ENCODE peak calls at places on chromosomes 7 and 10, in ten cellular contexts. I is T follicular helper cell; H is activated naive CD4-positive, alpha-beta T cell treated with Interleukin-2 at 50 U/mL for 16 hours; B is esophagus squamous epithelium; S is fibroblast of lung; Q is lung microvascular endothelial cell; Z is occipital lobe; O is stromal cell of bone marrow; J is GDM1; T is activated T-helper 2 cell treated with anti-CD3 and anti-CD28 coated beads, Interferon-gamma antibody, Interleukin-2, Interleukin-4, amounts not matched to agents 10 μg/mL and 5 μg/mL and 100 μg/mL, durations not matched to agents 14 hours and 24 hours and 36 hours. M is an unnamed sample.

GRCh38 chr10:107971411-107971810 is 806.9 kb upstream of the SORCS1 start:
- DNase-seq in I (no peak), Z (no peak), H (no peak), Q (no peak), J (no peak), O (peak; percentile 3), T (no peak), B (no peak), S (peak; percentile 57), M (no peak)

GRCh38 chr7:36658603-36659516 is 65.4 kb downstream of the AOAH start:
- DNase-seq in O (peak; percentile 82), Z (no peak), B (no peak), J (no peak), Q (peak; percentile 38), T (no peak), S (peak; percentile 95), H (no peak), I (no peak), M (peak; percentile 60)

GRCh38 chr7:80135306-80136104 is 874 bp downstream of the GNAI1 start:
- DNase-seq in B (no peak), J (no peak), T (no peak), S (peak; percentile 33), H (no peak), I (no peak), O (no peak), Z (peak; percentile 42), Q (peak; percentile 43), M (no peak)

GRCh38 chr7:132877578-132877977 is 204.3 kb downstream of the CHCHD3 start:
- DNase-seq in Z (no peak), B (no peak), S (no peak), I (no peak), J (no peak), T (no peak), O (no peak), H (no peak), Q (no peak), M (no peak)

GRCh38 chr10:113099431-113100298 is 149.6 kb downstream of the TCF7L2 start:
- DNase-seq in Q (peak; percentile 62), I (no peak), Z (no peak), B (no peak), J (no peak), H (no peak), O (no peak), T (no peak), S (peak; percentile 53), M (no peak)

GRCh38 chr7:117193564-117193963 is 129.3 kb downstream of the WNT2 start:
- DNase-seq in Q (no peak), B (no peak), J (no peak), S (peak; percentile 56), Z (no peak), H (no peak), T (no peak), O (no peak), I (no peak), M (no peak)

GRCh38 chr10:273088-273487 is 137.8 kb downstream of the ZMYND11 start:
- DNase-seq in H (no peak), O (no peak), T (no peak), Q (no peak), Z (no peak), B (no peak), J (no peak), I (no peak), S (no peak), M (no peak)

GRCh38 chr10:88851706-88852105 is at the start of gene ANKRD22:
- DNase-seq in J (peak; percentile 42), B (no peak), S (peak; percentile 57), O (peak; percentile 58), H (no peak), I (no peak), Q (no peak), Z (no peak), T (no peak), M (no peak)

GRCh38 chr7:12884033-12884432 is 196.6 kb downstream of the ARL4A start:
- DNase-seq in J (no peak), Z (no peak), O (no peak), S (peak; percentile 67), T (no peak), H (no peak), Q (no peak), B (no peak), I (no peak), M (no peak)

GRCh38 chr10:110426294-110427153 is 71.2 kb upstream of the DUSP5 start:
- DNase-seq in B (no peak), Q (peak; percentile 59), I (no peak), H (no peak), O (peak; percentile 68), T (no peak), J (no peak), Z (no peak), S (peak; percentile 91), M (no peak)

GRCh38 chr7:1547777-1548437 is 8.1 kb downstream of the TMEM184A start:
- DNase-seq in Q (no peak), Z (no peak), O (no peak), J (no peak), H (no peak), S (no peak), B (no peak), T (no peak), I (no peak), M (no peak)

GRCh38 chr10:95430231-95430951 is 130.8 kb downstream of the SORBS1 start:
- DNase-seq in S (peak; percentile 45), J (peak; percentile 32), Z (peak; percentile 34), B (no peak), H (peak; percentile 34), T (peak; percentile 23), Q (peak; percentile 71), I (peak; percentile 6), O (no peak), M (no peak)

GRCh38 chr10:79027147-79028055 is 41.4 kb upstream of the ZMIZ1 start:
- DNase-seq in S (no peak), H (peak; percentile 46), Q (no peak), T (no peak), Z (no peak), B (no peak), J (no peak), O (no peak), I (no peak), M (no peak)

GRCh38 chr7:143331179-143331825 is 15.4 kb downstream of the CLCN1 start:
- DNase-seq in B (no peak), J (peak; percentile 36), T (no peak), Q (peak; percentile 70), S (peak; percentile 90), Z (no peak), H (no peak), O (peak; percentile 96), I (no peak), M (peak; percentile 35)

GRCh38 chr10:4068255-4069028 is 283.4 kb upstream of the KLF6 start:
- DNase-seq in I (no peak), T (no peak), O (no peak), H (no peak), J (no peak), Q (no peak), Z (no peak), B (no peak), S (no peak), M (no peak)

GRCh38 chr10:53904506-53905241 is 896.4 kb downstream of the PCDH15 start:
- DNase-seq in S (no peak), I (no peak), Z (no peak), T (no peak), H (no peak), B (no peak), O (no peak), J (no peak), Q (no peak), M (no peak)

GRCh38 chr10:96642973-96643372 is 56.2 kb upstream of the TM9SF3 start:
- DNase-seq in Q (peak; percentile 38), H (peak; percentile 49), T (peak; percentile 46), Z (peak; percentile 18), O (no peak), J (peak; percentile 82), S (peak; percentile 30), I (no peak), B (peak; percentile 10), M (no peak)

GRCh38 chr7:155166108-155166507 is 96.0 kb downstream of the HTR5A start:
- DNase-seq in Q (peak; percentile 21), I (no peak), T (no peak), J (no peak), O (no peak), H (no peak), S (no peak), Z (no peak), B (no peak), M (no peak)

GRCh38 chr7:80392229-80393169 is 119.4 kb downstream of the GNAT3 start:
- DNase-seq in O (no peak), Q (peak; percentile 64), S (peak; percentile 26), J (peak; percentile 2), B (no peak), T (no peak), Z (no peak), H (no peak), I (no peak), M (no peak)

GRCh38 chr10:128867819-128868218 is 599.2 kb upstream of the MGMT start:
- DNase-seq in B (no peak), S (no peak), Z (no peak), T (no peak), I (no peak), Q (no peak), O (no peak), J (no peak), H (no peak), M (no peak)

GRCh38 chr10:6292741-6293151 is 90.0 kb downstream of the PFKFB3 start:
- DNase-seq in H (no peak), Q (peak; percentile 48), T (no peak), O (no peak), I (no peak), Z (no peak), S (peak; percentile 42), J (no peak), B (no peak), M (no peak)

GRCh38 chr7:714251-714671 is 12.2 kb upstream of the DNAAF5 start:
- DNase-seq in S (no peak), H (no peak), B (no peak), O (no peak), J (no peak), I (no peak), T (no peak), Q (no peak), Z (no peak), M (no peak)

GRCh38 chr7:25834050-25834449 is 317.9 kb upstream of the NFE2L3 start:
- DNase-seq in Q (no peak), I (no peak), B (no peak), J (no peak), T (no peak), S (no peak), Z (no peak), O (no peak), H (no peak), M (no peak)

GRCh38 chr7:14303536-14303935 is 314.1 kb upstream of the ETV1 start:
- DNase-seq in T (no peak), J (no peak), Q (no peak), B (no peak), Z (no peak), O (no peak), I (no peak), S (no peak), H (no peak), M (no peak)

GRCh38 chr7:116271980-116272886 is 61.9 kb downstream of the TES start:
- DNase-seq in T (no peak), S (peak; percentile 98), J (no peak), B (no peak), Z (peak; percentile 24), Q (peak; percentile 96), O (peak; percentile 95), I (no peak), H (no peak), M (peak; percentile 89)

GRCh38 chr7:157521061-157521731 is 184.4 kb downstream of the DNAJB6 start:
- DNase-seq in H (no peak), Z (no peak), J (no peak), I (no peak), B (no peak), O (no peak), T (no peak), Q (no peak), S (no peak), M (no peak)

GRCh38 chr10:24453404-24453830 is 244.5 kb downstream of the KIAA1217 start:
- DNase-seq in J (no peak), T (no peak), S (peak; percentile 49), Z (no peak), H (no peak), Q (no peak), I (no peak), B (no peak), O (no peak), M (no peak)

GRCh38 chr7:82109288-82109687 is 334.3 kb downstream of the CACNA2D1 start:
- DNase-seq in T (no peak), O (peak; percentile 33), H (no peak), I (no peak), Z (no peak), J (no peak), S (peak; percentile 53), Q (peak; percentile 95), B (no peak), M (peak; percentile 23)